ENCODE peak calls at places on chromosomes 2 and 18, in four cellular contexts. U, R, M and B are unnamed samples.

GRCh38 chr18:47619771-47620170 is 310.7 kb downstream of the SMAD2 start:
- DNase-seq in M (no peak), U (no peak), R (no peak), B (no peak)

GRCh38 chr2:232315923-232316299 is 62.6 kb upstream of the ALPP start:
- DNase-seq in U (no peak), M (no peak), R (no peak), B (no peak)

GRCh38 chr2:166518634-166519390 is 24.8 kb upstream of the SCN7A start:
- DNase-seq in M (no peak), U (no peak), R (no peak), B (no peak)

GRCh38 chr2:16943279-16943958 is 277.8 kb upstream of the CYRIA start:
- DNase-seq in R (no peak), U (no peak), M (no peak), B (no peak)

GRCh38 chr2:218284106-218284811 is 8.0 kb downstream of the TMBIM1 start:
- DNase-seq in U (no peak), M (no peak), R (peak; percentile 47), B (no peak)

GRCh38 chr2:8677646-8678592 is 3.9 kb upstream of the ID2 start:
- DNase-seq in R (peak; percentile 31), U (peak; percentile 86), M (peak; percentile 70), B (no peak)

GRCh38 chr2:169732583-169733358 is 861 bp upstream of the KLHL23 start:
- DNase-seq in U (no peak), M (peak; percentile 17), R (no peak), B (no peak)

GRCh38 chr18:34222025-34222395 is 2.7 kb downstream of the NOL4 start:
- DNase-seq in M (no peak), R (no peak), U (no peak), B (no peak)

GRCh38 chr2:213995400-213996105 is 415.3 kb upstream of the VWC2L start:
- DNase-seq in U (no peak), R (no peak), M (peak; percentile 86), B (no peak)

GRCh38 chr2:121398853-121399252 is 113.9 kb upstream of the TFCP2L1 start:
- DNase-seq in M (no peak), R (no peak), U (no peak), B (no peak)

GRCh38 chr2:220090050-220090449 is 462.6 kb downstream of the SLC4A3 start:
- DNase-seq in M (peak; percentile 35), R (no peak), U (no peak), B (peak; percentile 85)

GRCh38 chr2:147026261-147026660 is 818.6 kb upstream of the ACVR2A start:
- DNase-seq in U (no peak), M (no peak), R (no peak), B (no peak)

GRCh38 chr2:239369631-239370161 is 31.1 kb downstream of the HDAC4 start:
- DNase-seq in U (no peak), R (peak; percentile 92), M (no peak), B (no peak)

GRCh38 chr2:30022444-30023071 is 101.2 kb upstream of the ALK start:
- DNase-seq in U (no peak), M (no peak), R (no peak), B (no peak)

GRCh38 chr18:21398121-21398520 is 156.1 kb downstream of the GREB1L start:
- DNase-seq in M (no peak), R (no peak), U (no peak), B (no peak)

GRCh38 chr2:108907822-108908716 is 81.0 kb downstream of the EDAR start:
- DNase-seq in M (no peak), U (peak; percentile 54), R (no peak), B (peak; percentile 75)

GRCh38 chr2:40535891-40536290 is 84.0 kb upstream of the SLC8A1 start:
- DNase-seq in R (no peak), M (no peak), U (no peak), B (no peak)

GRCh38 chr18:25853716-25854465 is 236.5 kb downstream of the SS18 start:
- DNase-seq in R (no peak), M (no peak), U (no peak), B (no peak)

GRCh38 chr2:10620481-10620880 is 69.3 kb downstream of the NOL10 start:
- DNase-seq in M (no peak), R (peak; percentile 49), U (no peak), B (no peak)

GRCh38 chr2:85457877-85458316 is 39.4 kb downstream of the SH2D6 start:
- DNase-seq in R (no peak), U (no peak), M (peak; percentile 75), B (no peak)

GRCh38 chr2:190713476-190713875 is 64.6 kb downstream of the NAB1 start:
- DNase-seq in U (no peak), R (no peak), M (no peak), B (no peak)

GRCh38 chr2:156589381-156590079 is 153.4 kb downstream of the GPD2 start:
- DNase-seq in R (peak; percentile 32), U (no peak), M (peak; percentile 67), B (no peak)

GRCh38 chr2:165874445-165875039 is 79.0 kb downstream of the TTC21B start:
- DNase-seq in M (peak; percentile 58), U (no peak), R (peak; percentile 48), B (no peak)

GRCh38 chr2:88182721-88183120 is 12.6 kb downstream of the THNSL2 start:
- DNase-seq in U (no peak), R (no peak), M (no peak), B (no peak)

GRCh38 chr2:217711236-217711635 is 291.6 kb downstream of the TNS1 start:
- DNase-seq in R (no peak), U (no peak), M (no peak), B (no peak)

GRCh38 chr2:184692137-184692734 is 93.9 kb downstream of the ZNF804A start:
- DNase-seq in R (no peak), M (no peak), U (no peak), B (no peak)

GRCh38 chr2:2117923-2118322 is 213.2 kb downstream of the MYT1L start:
- DNase-seq in R (no peak), U (no peak), M (no peak), B (no peak)

GRCh38 chr2:100802076-100802475 is 17.9 kb upstream of the NPAS2 start:
- DNase-seq in U (no peak), R (no peak), M (no peak), B (no peak)

GRCh38 chr2:110773470-110773921 is 41.1 kb downstream of the ACOXL start:
- DNase-seq in U (no peak), R (no peak), M (no peak), B (no peak)

GRCh38 chr2:199414465-199414864 is 43.3 kb downstream of the SATB2 start:
- DNase-seq in U (no peak), M (no peak), R (no peak), B (no peak)

GRCh38 chr2:195251221-195251620 is 405.8 kb upstream of the SLC39A10 start:
- DNase-seq in M (no peak), U (no peak), R (no peak), B (no peak)